ENCODE peak calls at places on chromosomes 16 and 17, in five cellular contexts. One of them, this sample, is unnamed.

GRCh38 chr16:78463591-78463990 is 364.1 kb downstream of the WWOX start:
- DNase-seq in IMR-90: no peak
- DNase-seq in effector memory CD4-positive, alpha-beta T cell: no peak
- DNase-seq in pancreas: no peak
- DNase-seq in stomach: no peak
- DNase-seq in this sample: no peak

GRCh38 chr17:68657166-68657940 is 56.2 kb upstream of the FAM20A start:
- DNase-seq in IMR-90: no peak
- DNase-seq in effector memory CD4-positive, alpha-beta T cell: no peak
- DNase-seq in pancreas: no peak
- DNase-seq in stomach: no peak
- DNase-seq in this sample: peak; percentile 12

GRCh38 chr16:73149329-73149728 is 101.4 kb upstream of the ZFHX3 start:
- DNase-seq in IMR-90: no peak
- DNase-seq in effector memory CD4-positive, alpha-beta T cell: no peak
- DNase-seq in pancreas: no peak
- DNase-seq in stomach: no peak
- DNase-seq in this sample: no peak

GRCh38 chr17:44787271-44787940 is 28.6 kb downstream of the ADAM11 start:
- DNase-seq in IMR-90: no peak
- DNase-seq in effector memory CD4-positive, alpha-beta T cell: no peak
- DNase-seq in pancreas: no peak
- DNase-seq in stomach: no peak
- DNase-seq in this sample: no peak

GRCh38 chr17:66152756-66153155 is 39.2 kb downstream of the CEP112 start:
- DNase-seq in IMR-90: peak; percentile 25
- DNase-seq in effector memory CD4-positive, alpha-beta T cell: no peak
- DNase-seq in pancreas: no peak
- DNase-seq in stomach: no peak
- DNase-seq in this sample: no peak

GRCh38 chr17:77644181-77644972 is 314.1 kb upstream of the TNRC6C start:
- DNase-seq in IMR-90: no peak
- DNase-seq in effector memory CD4-positive, alpha-beta T cell: no peak
- DNase-seq in pancreas: no peak
- DNase-seq in stomach: no peak
- DNase-seq in this sample: no peak

GRCh38 chr16:50680907-50681885 is at the start of gene SNX20:
- DNase-seq in IMR-90: no peak
- DNase-seq in effector memory CD4-positive, alpha-beta T cell: peak; percentile 48
- DNase-seq in pancreas: no peak
- DNase-seq in stomach: peak; percentile 43
- DNase-seq in this sample: no peak

GRCh38 chr17:694239-694638 is 20.4 kb downstream of the VPS53 start:
- DNase-seq in IMR-90: peak; percentile 99
- DNase-seq in effector memory CD4-positive, alpha-beta T cell: no peak
- DNase-seq in pancreas: no peak
- DNase-seq in stomach: no peak
- DNase-seq in this sample: no peak

DNA sequence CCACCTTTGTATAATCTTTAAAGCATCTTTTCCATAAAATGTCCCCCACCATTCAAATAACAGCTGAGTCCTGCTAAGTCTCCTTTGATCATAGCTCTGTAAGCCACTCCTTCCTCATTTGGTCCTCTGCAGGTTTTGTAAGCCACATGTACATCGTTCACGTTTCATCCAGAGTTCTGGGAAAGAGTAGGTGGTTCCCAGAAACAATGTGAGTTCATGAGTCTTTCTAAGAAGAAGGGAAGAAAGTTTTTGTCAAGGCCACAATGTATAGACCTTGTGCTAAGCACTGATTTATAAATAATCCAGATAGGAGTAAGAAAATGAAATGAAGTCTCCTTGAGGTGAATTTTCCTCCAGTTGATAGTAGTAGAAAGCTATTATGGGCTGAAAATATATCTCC is 8.7 kb upstream of the ANKS4B start:
- DNase-seq in IMR-90: no peak
- DNase-seq in effector memory CD4-positive, alpha-beta T cell: no peak
- DNase-seq in pancreas: no peak
- DNase-seq in stomach: no peak
- DNase-seq in this sample: no peak
- H3K27me3 ChIP-seq in IMR-90: peaks cover 19% of the 10 kb centered on the region
- H3K27me3 ChIP-seq in effector memory CD4-positive, alpha-beta T cell: peaks cover 1% of the 10 kb centered on the region
- H3K27me3 ChIP-seq in pancreas: no peaks in the 10 kb centered on the region
- H3K27me3 ChIP-seq in stomach: no peaks in the 10 kb centered on the region
- H3K27me3 ChIP-seq in this sample: no peaks in the 10 kb centered on the region

DNA sequence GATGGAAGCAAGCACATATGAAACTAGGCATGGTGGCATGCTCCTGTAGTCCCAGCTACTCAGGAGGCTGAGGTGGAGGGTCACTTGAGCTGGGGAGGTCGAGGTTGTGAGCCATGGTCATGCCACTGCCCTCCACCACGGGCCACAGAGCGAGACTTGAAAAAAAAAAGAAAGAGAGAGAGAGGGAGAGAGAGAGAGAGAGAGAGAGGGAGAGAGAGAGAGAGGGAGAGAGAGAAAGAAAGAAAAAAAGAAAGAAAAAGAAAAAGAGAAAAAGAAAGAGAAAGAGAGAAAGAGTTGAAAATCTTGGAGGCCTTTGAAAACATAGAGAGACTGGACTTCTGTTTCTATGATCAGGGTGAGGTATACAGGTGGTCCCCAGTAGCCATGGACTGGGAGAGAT is 15.4 kb upstream of the ARL4D start:
- DNase-seq in IMR-90: no peak
- DNase-seq in effector memory CD4-positive, alpha-beta T cell: no peak
- DNase-seq in pancreas: no peak
- DNase-seq in stomach: no peak
- DNase-seq in this sample: no peak
- H3K27ac ChIP-seq in IMR-90: no peak overlapping the region
- H3K27ac ChIP-seq in effector memory CD4-positive, alpha-beta T cell: no peak overlapping the region
- H3K27ac ChIP-seq in pancreas: no peak overlapping the region
- H3K27ac ChIP-seq in stomach: no peak overlapping the region
- H3K27ac ChIP-seq in this sample: no peak overlapping the region

GRCh38 chr17:7782237-7782636 is 51.8 kb upstream of the KDM6B start:
- DNase-seq in IMR-90: peak; percentile 61
- DNase-seq in effector memory CD4-positive, alpha-beta T cell: no peak
- DNase-seq in pancreas: no peak
- DNase-seq in stomach: no peak
- DNase-seq in this sample: no peak

GRCh38 chr17:7775058-7775457 is 57.5 kb downstream of the DNAH2 start:
- DNase-seq in IMR-90: no peak
- DNase-seq in effector memory CD4-positive, alpha-beta T cell: no peak
- DNase-seq in pancreas: no peak
- DNase-seq in stomach: no peak
- DNase-seq in this sample: no peak

GRCh38 chr17:7781467-7781866 is 52.5 kb upstream of the KDM6B start:
- DNase-seq in IMR-90: no peak
- DNase-seq in effector memory CD4-positive, alpha-beta T cell: no peak
- DNase-seq in pancreas: no peak
- DNase-seq in stomach: no peak
- DNase-seq in this sample: peak; percentile 53

GRCh38 chr17:7777017-7777416 is 57.0 kb upstream of the KDM6B start:
- DNase-seq in IMR-90: no peak
- DNase-seq in effector memory CD4-positive, alpha-beta T cell: no peak
- DNase-seq in pancreas: no peak
- DNase-seq in stomach: no peak
- DNase-seq in this sample: no peak

GRCh38 chr17:7780736-7781135 is 53.3 kb upstream of the KDM6B start:
- DNase-seq in IMR-90: no peak
- DNase-seq in effector memory CD4-positive, alpha-beta T cell: no peak
- DNase-seq in pancreas: no peak
- DNase-seq in stomach: no peak
- DNase-seq in this sample: no peak
- H3K27me3 ChIP-seq in IMR-90: peaks cover 16% of the 10 kb centered on the region
- H3K27me3 ChIP-seq in effector memory CD4-positive, alpha-beta T cell: no peaks in the 10 kb centered on the region
- H3K27me3 ChIP-seq in pancreas: no peaks in the 10 kb centered on the region
- H3K27me3 ChIP-seq in stomach: no peaks in the 10 kb centered on the region
- H3K27me3 ChIP-seq in this sample: no peaks in the 10 kb centered on the region

DNA sequence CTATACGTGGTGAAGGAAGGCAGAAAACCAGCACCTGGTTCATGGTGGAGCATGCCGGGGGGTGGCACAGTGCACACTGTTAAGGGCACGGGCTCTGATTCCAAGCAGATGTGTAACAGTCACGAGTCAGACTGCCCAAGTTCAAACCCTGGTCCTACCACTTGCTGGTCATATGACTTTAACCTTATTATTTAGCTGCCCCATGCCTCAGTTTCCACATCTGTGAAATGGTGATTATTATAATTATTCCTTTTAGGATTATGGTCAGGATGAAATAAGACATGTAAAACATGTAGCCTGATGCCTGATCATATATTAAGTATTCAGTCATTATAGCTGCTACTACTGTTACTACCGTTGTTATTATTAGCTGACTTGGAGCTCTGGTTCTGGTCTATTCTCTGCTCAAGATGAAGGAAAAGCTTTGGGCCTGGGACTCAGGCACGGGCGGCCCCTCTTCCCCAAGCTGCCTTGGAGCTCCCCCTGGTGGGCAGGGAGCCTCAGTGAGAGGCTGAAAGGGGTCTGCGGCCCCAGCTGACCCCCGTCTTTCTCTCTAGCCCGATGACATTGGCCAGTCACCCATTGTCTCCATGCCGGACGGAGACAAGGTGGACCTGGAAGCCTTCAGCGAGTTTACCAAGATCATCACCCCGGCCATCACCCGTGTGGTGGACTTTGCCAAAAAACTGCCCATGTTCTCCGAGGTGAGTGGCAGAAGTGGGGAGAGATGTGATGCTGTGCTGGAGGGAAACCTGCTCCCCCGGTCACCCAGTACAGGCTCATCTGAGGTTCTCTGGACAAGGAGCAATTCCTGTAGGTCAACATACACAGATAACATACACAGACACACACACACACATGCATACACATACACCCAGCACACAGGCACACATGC is 14.0 kb downstream of the NR1D1 start:
- DNase-seq in IMR-90: no peak
- DNase-seq in effector memory CD4-positive, alpha-beta T cell: no peak
- DNase-seq in pancreas: peak; percentile 71
- DNase-seq in stomach: peak; percentile 73
- DNase-seq in this sample: peak; percentile 63
- H3K27ac ChIP-seq in IMR-90: no peak overlapping the region
- H3K27ac ChIP-seq in effector memory CD4-positive, alpha-beta T cell: no peak overlapping the region
- H3K27ac ChIP-seq in pancreas: no peak overlapping the region
- H3K27ac ChIP-seq in stomach: peak overlapping the region; percentile 56
- H3K27ac ChIP-seq in this sample: no peak overlapping the region

GRCh38 chr17:82050761-82051641 is 610 bp downstream of the RFNG start:
- DNase-seq in IMR-90: no peak
- DNase-seq in effector memory CD4-positive, alpha-beta T cell: no peak
- DNase-seq in pancreas: peak; percentile 24
- DNase-seq in stomach: no peak
- DNase-seq in this sample: no peak
- H3K27me3 ChIP-seq in IMR-90: no peaks in the 10 kb centered on the region
- H3K27me3 ChIP-seq in effector memory CD4-positive, alpha-beta T cell: no peaks in the 10 kb centered on the region
- H3K27me3 ChIP-seq in pancreas: no peaks in the 10 kb centered on the region
- H3K27me3 ChIP-seq in stomach: no peaks in the 10 kb centered on the region
- H3K27me3 ChIP-seq in this sample: no peaks in the 10 kb centered on the region

GRCh38 chr17:57649731-57650484 is 95.2 kb downstream of the CCDC182 start:
- DNase-seq in IMR-90: peak; percentile 66
- DNase-seq in effector memory CD4-positive, alpha-beta T cell: no peak
- DNase-seq in pancreas: no peak
- DNase-seq in stomach: no peak
- DNase-seq in this sample: peak; percentile 10
- H3K27ac ChIP-seq in IMR-90: no peak overlapping the region
- H3K27ac ChIP-seq in effector memory CD4-positive, alpha-beta T cell: no peak overlapping the region
- H3K27ac ChIP-seq in pancreas: no peak overlapping the region
- H3K27ac ChIP-seq in stomach: no peak overlapping the region
- H3K27ac ChIP-seq in this sample: no peak overlapping the region

GRCh38 chr16:86597126-86597879 is 19.0 kb downstream of the FOXL1 start:
- DNase-seq in IMR-90: no peak
- DNase-seq in effector memory CD4-positive, alpha-beta T cell: no peak
- DNase-seq in pancreas: no peak
- DNase-seq in stomach: no peak
- DNase-seq in this sample: no peak

GRCh38 chr16:86601356-86601755 is 23.0 kb downstream of the FOXL1 start:
- DNase-seq in IMR-90: no peak
- DNase-seq in effector memory CD4-positive, alpha-beta T cell: no peak
- DNase-seq in pancreas: no peak
- DNase-seq in stomach: no peak
- DNase-seq in this sample: no peak

GRCh38 chr16:86595983-86596605 is 17.7 kb downstream of the FOXL1 start:
- DNase-seq in IMR-90: peak; percentile 41
- DNase-seq in effector memory CD4-positive, alpha-beta T cell: no peak
- DNase-seq in pancreas: no peak
- DNase-seq in stomach: no peak
- DNase-seq in this sample: no peak

GRCh38 chr16:86598607-86599318 is 20.4 kb downstream of the FOXL1 start:
- DNase-seq in IMR-90: peak; percentile 38
- DNase-seq in effector memory CD4-positive, alpha-beta T cell: no peak
- DNase-seq in pancreas: no peak
- DNase-seq in stomach: no peak
- DNase-seq in this sample: no peak

GRCh38 chr16:86597880-86598606 is 19.7 kb downstream of the FOXL1 start:
- DNase-seq in IMR-90: no peak
- DNase-seq in effector memory CD4-positive, alpha-beta T cell: no peak
- DNase-seq in pancreas: no peak
- DNase-seq in stomach: no peak
- DNase-seq in this sample: no peak
- H3K27me3 ChIP-seq in IMR-90: no peaks in the 10 kb centered on the region
- H3K27me3 ChIP-seq in effector memory CD4-positive, alpha-beta T cell: no peaks in the 10 kb centered on the region
- H3K27me3 ChIP-seq in pancreas: peaks cover 11% of the 10 kb centered on the region
- H3K27me3 ChIP-seq in stomach: no peaks in the 10 kb centered on the region
- H3K27me3 ChIP-seq in this sample: no peaks in the 10 kb centered on the region

DNA sequence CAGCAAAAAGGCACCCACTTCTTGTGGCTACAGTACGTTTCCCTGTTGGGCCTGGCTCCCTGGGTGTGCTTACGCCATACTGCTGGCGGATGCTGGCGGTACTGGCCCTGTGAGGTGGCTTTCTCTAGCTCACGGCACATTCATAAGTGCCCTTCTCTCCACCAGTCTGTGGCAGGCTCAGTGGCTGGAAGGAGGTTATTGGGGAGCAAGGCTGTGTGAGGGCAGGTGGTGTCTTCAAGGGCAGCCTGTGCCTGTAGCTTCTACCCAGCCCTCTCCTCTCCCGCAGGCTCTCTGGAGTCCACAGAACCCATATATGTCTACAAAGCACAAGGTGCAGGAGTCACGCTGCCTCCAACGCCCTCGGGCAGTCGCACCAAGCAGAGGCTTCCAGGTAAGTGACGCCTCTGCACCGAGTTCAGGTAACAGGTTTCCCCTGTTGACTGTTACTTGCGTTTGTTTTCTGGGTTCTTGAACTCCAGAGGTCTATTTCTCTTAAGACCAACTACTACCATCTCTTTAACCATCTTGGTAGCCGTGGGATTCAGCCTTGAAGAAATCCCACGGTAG is 20.6 kb downstream of the NTAN1 start:
- DNase-seq in IMR-90: no peak
- DNase-seq in effector memory CD4-positive, alpha-beta T cell: no peak
- DNase-seq in pancreas: no peak
- DNase-seq in stomach: no peak
- DNase-seq in this sample: no peak
- H3K27ac ChIP-seq in IMR-90: no peak overlapping the region
- H3K27ac ChIP-seq in effector memory CD4-positive, alpha-beta T cell: no peak overlapping the region
- H3K27ac ChIP-seq in pancreas: no peak overlapping the region
- H3K27ac ChIP-seq in stomach: peak overlapping the region; percentile 69
- H3K27ac ChIP-seq in this sample: no peak overlapping the region